ENCODE peak calls at places on chromosomes 7 and 10, in seven cellular contexts. L is osteoblast; O is neuronal stem cell; T is naive thymus-derived CD4-positive, alpha-beta T cell; Z is fibroblast of lung; C is heart left ventricle; E is neural progenitor cell. N is an unnamed sample.
A peak's percentile ranks its signal among the peaks of the same experiment; 100 is the strongest.

GRCh38 chr10:100173035-100173434 is 12.8 kb downstream of the ERLIN1 start:
- DNase-seq in L (no peak), O (no peak), T (no peak), Z (no peak), C (no peak), E (no peak), N (no peak)

GRCh38 chr10:123636598-123637325 is 29.4 kb upstream of the GPR26 start:
- DNase-seq in L (no peak), O (no peak), T (no peak), Z (no peak), C (no peak), E (no peak), N (no peak)

GRCh38 chr7:31883761-31884164 is 186.4 kb downstream of the PDE1C start:
- DNase-seq in L (peak; percentile 45), O (no peak), T (no peak), Z (peak; percentile 83), C (peak; percentile 37), E (no peak), N (no peak)

GRCh38 chr7:5363729-5364128 is 59.9 kb downstream of the TNRC18 start:
- DNase-seq in L (no peak), O (no peak), T (no peak), Z (no peak), C (no peak), E (no peak), N (no peak)

GRCh38 chr10:69874464-69874863 is 72.8 kb downstream of the COL13A1 start:
- DNase-seq in L (peak; percentile 95), O (no peak), T (no peak), Z (peak; percentile 51), C (no peak), E (no peak), N (no peak)

GRCh38 chr7:49255061-49255460 is 330.7 kb downstream of the CDC14C start:
- DNase-seq in L (no peak), O (no peak), T (no peak), Z (peak; percentile 46), C (no peak), E (no peak), N (no peak)

GRCh38 chr10:1600861-1601260 is 136.5 kb downstream of the ADARB2 start:
- DNase-seq in L (no peak), O (no peak), T (no peak), Z (no peak), C (no peak), E (no peak), N (no peak)

GRCh38 chr10:132671171-132672154 is 114.5 kb downstream of the NKX6-2 start:
- DNase-seq in L (peak; percentile 70), O (no peak), T (no peak), Z (no peak), C (peak; percentile 64), E (no peak), N (no peak)

GRCh38 chr7:149624006-149624405 is 126.4 kb upstream of the ZNF746 start:
- DNase-seq in L (peak; percentile 79), O (no peak), T (peak; percentile 51), Z (peak; percentile 25), C (no peak), E (peak; percentile 50), N (peak; percentile 47)

GRCh38 chr10:61486738-61487396 is 33.7 kb upstream of the TMEM26 start:
- DNase-seq in L (no peak), O (no peak), T (no peak), Z (peak; percentile 27), C (no peak), E (no peak), N (no peak)

GRCh38 chr7:30738026-30738915 is 13.7 kb upstream of the INMT start:
- DNase-seq in L (peak; percentile 22), O (no peak), T (peak; percentile 47), Z (no peak), C (no peak), E (no peak), N (no peak)

GRCh38 chr7:13024323-13024722 is 336.9 kb downstream of the ARL4A start:
- DNase-seq in L (no peak), O (no peak), T (no peak), Z (no peak), C (no peak), E (no peak), N (no peak)

GRCh38 chr10:72186633-72187330 is 29.0 kb upstream of the ANAPC16 start:
- DNase-seq in L (no peak), O (no peak), T (no peak), Z (peak; percentile 7), C (peak; percentile 51), E (no peak), N (no peak)

GRCh38 chr7:262251-262572 is 27.8 kb upstream of the FOXL3 start:
- DNase-seq in L (peak; percentile 70), O (no peak), T (no peak), Z (no peak), C (peak; percentile 13), E (no peak), N (no peak)

GRCh38 chr7:94087664-94088352 is 83.7 kb upstream of the BET1 start:
- DNase-seq in L (peak; percentile 86), O (peak; percentile 43), T (peak; percentile 43), Z (peak; percentile 75), C (no peak), E (peak; percentile 72), N (peak; percentile 72)

GRCh38 chr7:104982773-104983619 is 31.0 kb upstream of the KMT2E start:
- DNase-seq in L (no peak), O (no peak), T (no peak), Z (no peak), C (no peak), E (no peak), N (no peak)

GRCh38 chr10:34171957-34172527 is 643.1 kb downstream of the PARD3 start:
- DNase-seq in L (no peak), O (no peak), T (no peak), Z (peak; percentile 58), C (no peak), E (no peak), N (no peak)

GRCh38 chr7:6221340-6222319 is 50.8 kb downstream of the CYTH3 start:
- DNase-seq in L (no peak), O (no peak), T (peak; percentile 29), Z (peak; percentile 66), C (peak; percentile 56), E (no peak), N (no peak)

GRCh38 chr7:30752979-30753378 is 1.0 kb downstream of the INMT start:
- DNase-seq in L (no peak), O (no peak), T (no peak), Z (peak; percentile 38), C (peak; percentile 87), E (no peak), N (no peak)

GRCh38 chr10:103768345-103768744 is 87.0 kb downstream of the SH3PXD2A start:
- DNase-seq in L (no peak), O (no peak), T (no peak), Z (no peak), C (no peak), E (no peak), N (no peak)

GRCh38 chr10:34815174-34816066 is at the start of gene PARD3:
- DNase-seq in L (peak; percentile 96), O (peak; percentile 70), T (no peak), Z (peak; percentile 63), C (peak; percentile 76), E (peak; percentile 90), N (peak; percentile 88)

DNA sequence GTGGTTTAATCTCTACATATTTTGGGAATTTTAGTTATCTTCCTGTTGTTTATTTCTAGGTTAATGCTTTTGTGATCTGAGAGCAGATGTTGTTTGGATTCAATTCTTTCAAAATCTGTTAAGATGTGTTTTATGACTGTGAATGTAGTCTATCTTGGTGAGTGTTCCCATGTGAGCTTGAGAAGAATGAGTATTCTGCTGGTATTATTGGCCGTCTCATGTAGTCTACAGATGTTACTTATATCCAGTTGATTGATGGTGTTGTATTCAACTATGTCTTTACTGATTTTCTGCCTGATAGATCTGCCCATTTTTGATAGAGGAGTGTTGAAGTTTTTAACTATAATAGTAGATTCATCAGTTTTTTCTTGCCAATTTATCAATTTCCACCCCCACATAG is 141.4 kb upstream of the FOXP2 start:
- DNase-seq in L (no peak), O (no peak), T (no peak), Z (no peak), C (no peak), E (no peak), N (no peak)
- H3K4me3 ChIP-seq in L (no peak overlapping the region), O (no peak overlapping the region), T (no peak overlapping the region), Z (no peak overlapping the region), C (no peak overlapping the region), E (no peak overlapping the region), N (no peak overlapping the region)

DNA sequence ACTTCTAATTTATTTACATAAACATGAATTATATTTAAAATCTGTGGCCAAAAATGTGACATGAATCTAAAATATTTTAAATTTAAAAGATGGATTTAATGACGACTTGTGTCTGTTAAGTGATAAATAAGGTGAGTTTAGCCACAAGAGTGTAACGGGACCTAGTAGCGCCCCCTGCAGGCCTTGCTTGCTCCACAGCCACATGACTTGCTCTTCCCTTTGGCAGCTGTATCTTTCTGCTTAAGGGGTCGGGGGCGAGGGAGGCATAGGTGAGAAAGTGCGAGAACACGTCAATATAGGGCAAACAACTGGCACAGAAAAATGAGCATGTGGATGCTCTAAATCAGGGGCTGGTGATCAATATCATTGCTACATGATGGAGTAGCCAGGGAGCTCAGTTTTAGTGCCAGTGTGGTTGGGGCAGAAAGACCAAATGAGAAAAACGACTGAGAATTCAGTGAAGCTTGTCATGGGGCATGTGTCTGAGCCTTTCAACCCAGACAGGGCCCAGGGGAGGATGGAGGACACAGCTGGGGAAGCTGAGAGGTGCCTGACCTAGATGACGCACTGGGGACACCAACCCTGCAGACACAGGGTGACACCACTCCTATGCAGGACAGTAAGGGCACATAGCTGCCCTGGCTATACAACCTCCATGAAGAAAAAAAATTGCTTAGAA is 49.8 kb downstream of the PAXIP1 start:
- DNase-seq in L (no peak), O (peak; percentile 47), T (peak; percentile 52), Z (peak; percentile 8), C (peak; percentile 51), E (peak; percentile 82), N (peak; percentile 13)
- H3K36me3 ChIP-seq in L (peaks cover 40% of the 10 kb centered on the region), O (peaks cover 96% of the 10 kb centered on the region), T (peaks cover 6% of the 10 kb centered on the region), Z (no peaks in the 10 kb centered on the region), C (peaks cover 54% of the 10 kb centered on the region), E (peaks cover 19% of the 10 kb centered on the region), N (peaks cover 66% of the 10 kb centered on the region)

DNA sequence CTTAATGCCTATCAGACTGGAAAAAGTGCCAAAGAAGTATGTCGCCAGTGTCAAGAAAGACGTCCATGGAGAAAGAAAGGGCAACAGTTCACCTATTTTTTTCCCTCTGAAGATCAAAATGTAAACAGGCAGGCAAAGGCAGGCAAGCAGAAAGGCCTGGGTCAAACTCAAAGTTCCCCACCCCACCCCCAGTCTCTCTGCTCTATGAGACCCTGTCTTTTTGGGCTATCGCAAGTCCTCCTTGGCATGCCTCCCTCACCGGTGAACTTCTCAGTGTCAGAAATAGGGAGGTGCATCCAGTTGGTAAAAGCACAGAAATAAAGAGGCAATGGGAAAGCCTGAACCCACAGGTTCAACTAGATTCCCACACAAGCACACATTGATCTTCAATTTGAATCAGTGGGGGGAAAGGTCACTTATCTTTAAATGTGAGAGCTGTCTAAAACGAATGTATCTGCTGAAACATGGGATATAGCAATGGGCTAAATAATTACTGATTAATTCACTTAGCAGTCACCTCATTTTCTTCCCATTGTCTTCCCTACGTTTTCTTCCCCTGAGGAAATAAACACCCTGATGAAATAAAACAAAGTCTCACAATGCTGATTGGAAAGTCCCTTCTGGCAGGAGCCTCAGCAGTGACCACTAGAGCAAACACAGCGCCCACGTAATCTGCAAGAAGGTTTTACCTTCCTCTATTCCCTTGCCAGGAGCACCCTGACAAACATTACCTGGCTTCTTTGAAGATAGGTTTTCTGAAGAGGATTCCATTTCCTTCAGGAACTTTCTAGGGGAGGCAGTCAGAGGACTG is 31.1 kb downstream of the JAZF1 start:
- DNase-seq in L (no peak), O (no peak), T (no peak), Z (no peak), C (no peak), E (no peak), N (no peak)
- H3K4me1 ChIP-seq in L (peaks cover 4% of the 10 kb centered on the region), O (no peaks in the 10 kb centered on the region), T (peaks cover 24% of the 10 kb centered on the region), Z (no peaks in the 10 kb centered on the region), C (peaks cover 17% of the 10 kb centered on the region), E (peaks cover 14% of the 10 kb centered on the region), N (no peaks in the 10 kb centered on the region)

GRCh38 chr7:70379210-70379609 is 752.7 kb upstream of the GALNT17 start:
- DNase-seq in L (no peak), O (no peak), T (no peak), Z (no peak), C (no peak), E (no peak), N (no peak)
- H3K4me3 ChIP-seq in L (no peak overlapping the region), O (no peak overlapping the region), T (no peak overlapping the region), Z (no peak overlapping the region), C (no peak overlapping the region), E (no peak overlapping the region), N (no peak overlapping the region)